ENCODE peak calls at places on chromosomes 16 and 17, in four cellular contexts. G is heart left ventricle, B is upper lobe of right lung, S is mesenchymal stem cell. V is an unnamed sample.

GRCh38 chr16:80938035-80938927 is 68.4 kb downstream of the CMC2 start:
- DNase-seq in G (peak), B (no peak), S (peak), V (peak)

GRCh38 chr17:79005063-79005861 is 4.3 kb downstream of the CANT1 start:
- DNase-seq in G (peak), B (peak), S (no peak), V (peak)

GRCh38 chr17:76868669-76869208 is 535 bp downstream of the MGAT5B start:
- DNase-seq in G (no peak), B (no peak), S (no peak), V (no peak)

GRCh38 chr17:13114601-13115024 is 96.8 kb upstream of the ELAC2 start:
- DNase-seq in G (peak), B (no peak), S (peak), V (no peak)

GRCh38 chr17:66494023-66494803 is 191.8 kb downstream of the PRKCA start:
- DNase-seq in G (no peak), B (no peak), S (peak), V (no peak)

GRCh38 chr16:46828292-46828691 is 2.7 kb downstream of the C16orf87 start:
- DNase-seq in G (no peak), B (no peak), S (no peak), V (no peak)

GRCh38 chr17:82636626-82637598 is 11.3 kb downstream of the WDR45B start:
- DNase-seq in G (no peak), B (no peak), S (no peak), V (no peak)

GRCh38 chr17:73494096-73494954 is 149.9 kb downstream of the SDK2 start:
- DNase-seq in G (no peak), B (no peak), S (no peak), V (no peak)

GRCh38 chr17:15509095-15509494 is 41.7 kb upstream of the CDRT4 start:
- DNase-seq in G (no peak), B (no peak), S (no peak), V (no peak)

GRCh38 chr17:2083613-2084128 is 28.8 kb downstream of the HIC1 start:
- DNase-seq in G (peak), B (peak), S (peak), V (no peak)

GRCh38 chr16:50303041-50303604 is 36.8 kb downstream of the ADCY7 start:
- DNase-seq in G (no peak), B (peak), S (no peak), V (no peak)

GRCh38 chr17:8867361-8867981 is at the start of gene PIK3R6:
- DNase-seq in G (no peak), B (no peak), S (no peak), V (no peak)

GRCh38 chr16:74186589-74186988 is 110.0 kb upstream of the PSMD7 start:
- DNase-seq in G (no peak), B (no peak), S (no peak), V (no peak)

GRCh38 chr16:47143329-47143676 is 442 bp downstream of the NETO2 start:
- DNase-seq in G (peak), B (peak), S (peak), V (no peak)

GRCh38 chr16:81616321-81617020 is 162.6 kb upstream of the PLCG2 start:
- DNase-seq in G (peak), B (peak), S (peak), V (peak)

GRCh38 chr16:85970016-85970711 is 71.2 kb downstream of the IRF8 start:
- DNase-seq in G (no peak), B (no peak), S (no peak), V (no peak)

GRCh38 chr17:2854662-2855061 is 58.4 kb downstream of the RAP1GAP2 start:
- DNase-seq in G (peak), B (no peak), S (no peak), V (no peak)

GRCh38 chr16:12531937-12532336 is 271.8 kb downstream of the CPPED1 start:
- DNase-seq in G (no peak), B (no peak), S (peak), V (no peak)

GRCh38 chr17:81967533-81968395 is 6.8 kb upstream of the NOTUM start:
- DNase-seq in G (peak), B (peak), S (peak), V (peak)

GRCh38 chr16:7390974-7391373 is 58.3 kb downstream of the RBFOX1 start:
- DNase-seq in G (no peak), B (no peak), S (no peak), V (no peak)
- H3K4me3 ChIP-seq in G (no peak), B (no peak), S (no peak), V (no peak)

DNA sequence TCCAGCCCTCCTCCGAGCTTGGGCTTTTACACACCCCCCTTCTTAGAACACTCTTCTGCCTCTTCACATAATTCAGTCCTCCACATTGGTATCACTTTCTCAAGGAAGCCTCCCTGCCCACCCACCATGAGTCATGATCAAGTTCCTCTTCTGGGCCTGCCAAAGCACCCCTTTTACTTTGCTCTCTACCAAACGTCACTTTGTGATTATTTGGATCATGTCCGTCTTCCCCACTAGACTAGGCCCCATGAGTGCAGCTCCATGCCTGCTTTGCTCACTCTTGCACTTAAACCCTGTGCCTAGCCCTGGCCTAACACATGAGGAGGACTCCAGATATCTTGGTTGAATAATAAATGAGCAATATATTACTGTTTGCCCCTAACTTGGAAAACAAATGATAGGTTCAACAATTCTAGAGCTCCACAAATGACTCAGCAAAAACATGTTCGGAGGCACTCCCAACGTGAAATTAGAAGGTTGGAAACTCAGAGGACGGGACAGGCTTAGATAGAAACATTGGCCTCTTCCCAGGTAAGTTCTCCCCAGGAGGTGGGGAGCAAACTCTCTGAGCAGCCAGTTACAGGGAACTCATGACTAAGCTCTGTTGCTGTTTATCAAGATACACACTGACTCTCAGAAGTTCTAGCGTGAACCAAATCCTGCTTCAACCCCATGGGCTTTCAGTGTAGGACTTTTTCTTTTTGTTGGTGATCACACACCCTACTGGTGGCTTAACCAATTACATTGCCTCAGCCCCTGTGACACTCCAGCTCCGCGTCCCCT is 28.3 kb downstream of the G6PC1 start:
- DNase-seq in G (peak), B (no peak), S (peak), V (peak)
- H3K4me3 ChIP-seq in G (no peak), B (no peak), S (peak), V (no peak)

GRCh38 chr16:57798953-57799618 is 3.2 kb downstream of the KIFC3 start:
- DNase-seq in G (no peak), B (no peak), S (no peak), V (no peak)

GRCh38 chr16:57798267-57798810 is 4.0 kb downstream of the KIFC3 start:
- DNase-seq in G (no peak), B (no peak), S (no peak), V (no peak)

GRCh38 chr16:57800213-57801097 is 1.8 kb downstream of the KIFC3 start:
- DNase-seq in G (no peak), B (no peak), S (peak), V (no peak)

GRCh38 chr16:57801098-57801855 is 1.0 kb downstream of the KIFC3 start:
- DNase-seq in G (no peak), B (no peak), S (peak), V (no peak)

GRCh38 chr16:57799619-57800212 is 2.6 kb downstream of the KIFC3 start:
- DNase-seq in G (no peak), B (no peak), S (no peak), V (no peak)
- H3K4me3 ChIP-seq in G (no peak), B (peak), S (no peak), V (no peak)

GRCh38 chr17:7559307-7560171 is 989 bp downstream of the TNFSF13 start:
- DNase-seq in G (no peak), B (peak), S (no peak), V (peak)
- H3K4me3 ChIP-seq in G (no peak), B (peak), S (peak), V (peak)

DNA sequence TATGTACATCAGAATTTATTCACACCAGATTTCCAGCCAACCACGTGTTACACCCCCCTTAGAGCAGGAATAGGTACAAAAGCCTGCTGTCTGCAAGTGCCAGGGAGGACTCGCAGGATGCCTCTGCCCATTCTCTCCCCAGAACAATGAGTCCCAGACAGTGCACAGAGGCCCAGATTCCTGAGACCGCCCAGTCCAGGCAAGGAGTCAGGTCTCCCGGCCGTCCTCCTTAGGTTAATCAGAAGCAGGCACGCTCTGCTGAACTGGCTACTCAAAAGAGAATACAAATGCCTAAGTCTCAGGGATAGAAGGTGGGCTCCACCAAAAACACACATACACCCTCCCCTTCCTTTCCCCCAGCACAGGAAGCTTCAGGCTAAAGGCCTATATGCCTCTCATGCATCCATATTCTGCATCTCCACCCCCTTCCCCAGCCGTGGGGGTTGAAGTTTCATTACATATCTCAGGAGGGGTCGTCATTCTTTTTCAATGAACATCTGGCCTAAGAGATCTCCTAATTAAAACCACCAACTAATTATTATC is 159.2 kb upstream of the CDH11 start:
- DNase-seq in G (no peak), B (no peak), S (no peak), V (no peak)
- H3K4me3 ChIP-seq in G (no peak), B (no peak), S (no peak), V (no peak)

GRCh38 chr16:9739301-9739700 is 442.9 kb downstream of the GRIN2A start:
- DNase-seq in G (no peak), B (no peak), S (no peak), V (no peak)

DNA sequence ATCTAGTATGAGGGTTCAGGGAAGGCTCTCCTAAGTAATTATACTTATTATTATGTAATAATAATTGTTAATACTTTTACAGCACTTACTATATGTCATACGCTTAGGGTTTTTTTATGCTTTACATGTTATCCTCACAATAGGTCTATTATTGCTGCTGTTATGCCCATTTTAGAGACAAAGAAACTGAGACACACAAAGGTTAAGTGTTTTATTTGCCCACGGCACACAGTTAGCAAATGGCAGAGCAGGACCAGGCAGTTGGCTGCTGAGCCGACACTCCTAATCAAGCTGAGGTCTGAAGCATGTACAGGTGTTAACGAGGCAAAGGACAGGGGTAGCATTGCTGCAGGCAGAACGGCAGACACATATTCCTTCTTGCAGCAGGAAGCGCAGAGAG is 443.5 kb downstream of the GRIN2A start:
- DNase-seq in G (no peak), B (no peak), S (no peak), V (no peak)
- H3K4me3 ChIP-seq in G (no peak), B (no peak), S (no peak), V (no peak)

DNA sequence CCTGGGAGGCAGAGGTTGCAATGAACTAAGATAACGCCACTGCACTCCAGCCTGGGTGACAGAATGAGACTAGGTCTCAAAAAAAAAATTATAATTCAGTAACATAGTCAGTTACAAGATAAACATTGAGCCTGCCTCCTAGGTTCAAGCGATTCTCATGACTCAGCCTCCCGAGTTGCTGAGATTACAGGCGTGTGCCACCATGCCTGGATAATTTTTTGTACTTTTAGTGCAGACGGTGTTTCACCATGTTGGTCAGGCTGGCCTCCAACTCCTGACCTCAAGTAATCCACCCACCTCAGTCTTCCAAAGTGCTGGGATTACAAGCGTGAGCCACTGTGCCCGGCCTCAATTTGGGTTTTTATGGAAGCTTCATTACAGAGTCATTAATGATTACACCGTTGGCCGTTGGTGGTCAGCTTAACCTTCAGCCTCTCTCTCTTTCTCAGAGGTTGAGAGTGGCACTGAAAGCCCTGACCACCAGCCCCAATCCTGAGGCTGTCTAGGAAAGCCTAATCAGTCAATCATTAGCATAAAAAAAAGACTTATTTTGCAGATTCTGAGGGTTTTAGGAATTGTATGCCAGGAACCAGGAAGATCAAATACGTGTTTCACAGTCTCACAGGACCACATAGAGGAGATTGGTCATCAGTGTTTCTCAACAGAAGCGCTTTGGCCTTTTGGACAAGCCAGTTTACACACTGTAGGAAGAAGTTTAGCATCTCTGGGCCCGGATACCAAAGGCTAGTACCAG is 1.3 kb upstream of the LRRC37A3 start:
- DNase-seq in G (no peak), B (no peak), S (peak), V (no peak)
- H3K4me3 ChIP-seq in G (no peak), B (no peak), S (peak), V (no peak)

GRCh38 chr16:2151188-2152091 is 3.0 kb downstream of the RAB26 start:
- DNase-seq in G (no peak), B (no peak), S (no peak), V (no peak)
- H3K4me3 ChIP-seq in G (no peak), B (no peak), S (peak), V (no peak)

GRCh38 chr17:44217738-44218343 is 1.6 kb downstream of the UBTF start:
- DNase-seq in G (no peak), B (no peak), S (peak), V (no peak)
- H3K4me3 ChIP-seq in G (peak), B (peak), S (peak), V (peak)

V was measured in ovary.